ENCODE peak calls at places on chromosomes 4 and X, in nine cellular contexts. U is GDM1, H is OCI-M1, P is midbrain, N is MM.1S, J is EH, E is amniotic epithelial cell, S is C1 segment of cervical spinal cord, X is retina. T is an unnamed sample.

GRCh38 chrX:20067709-20068315 is 48.9 kb downstream of the MAP7D2 start:
- DNase-seq in N (no peak), H (peak; percentile 56), E (peak; percentile 81), P (no peak), S (peak; percentile 32), J (peak; percentile 86), X (no peak), U (no peak), T (peak; percentile 10)

GRCh38 chr4:158793021-158793420 is 24.2 kb downstream of the FNIP2 start:
- DNase-seq in J (peak; percentile 37), U (no peak), N (no peak), X (no peak), P (no peak), E (no peak), S (no peak), H (no peak), T (no peak)

GRCh38 chr4:145839151-145839550 is 99.5 kb downstream of the ZNF827 start:
- DNase-seq in X (no peak), E (peak; percentile 90), S (peak; percentile 58), J (no peak), P (peak; percentile 48), H (no peak), U (no peak), N (no peak), T (no peak)

GRCh38 chr4:83536649-83537352 is 893 bp downstream of the GPAT3 start:
- DNase-seq in S (no peak), H (no peak), X (no peak), U (no peak), J (no peak), E (no peak), P (no peak), N (no peak), T (peak; percentile 26)

GRCh38 chr4:8540072-8540471 is 40.1 kb upstream of the GPR78 start:
- DNase-seq in H (no peak), U (no peak), S (no peak), N (peak; percentile 26), J (no peak), P (no peak), E (peak; percentile 48), X (no peak), T (no peak)

GRCh38 chr4:123444298-123444731 is 47.7 kb downstream of the SPRY1 start:
- DNase-seq in S (peak; percentile 46), X (peak; percentile 75), E (peak; percentile 60), H (peak; percentile 95), U (peak; percentile 87), P (no peak), N (no peak), J (no peak), T (no peak)

GRCh38 chr4:17758459-17758858 is 23.0 kb downstream of the FAM184B start:
- DNase-seq in N (no peak), J (no peak), U (no peak), P (no peak), E (no peak), X (peak; percentile 59), H (no peak), S (no peak), T (no peak)

GRCh38 chr4:8289956-8290700 is 20.6 kb downstream of the HTRA3 start:
- DNase-seq in H (no peak), J (no peak), U (no peak), N (no peak), P (no peak), S (no peak), X (no peak), E (no peak), T (peak; percentile 6)

GRCh38 chrX:71515039-71515398 is 17.9 kb upstream of the OGT start:
- DNase-seq in P (no peak), S (no peak), U (no peak), N (no peak), E (peak; percentile 41), H (no peak), J (peak; percentile 36), X (no peak), T (peak; percentile 78)

GRCh38 chrX:71098302-71098701 is 2.7 kb downstream of the FOXO4 start:
- DNase-seq in J (peak; percentile 56), E (peak; percentile 44), X (no peak), H (peak; percentile 85), N (peak; percentile 55), U (peak; percentile 73), S (peak; percentile 39), P (peak; percentile 32), T (no peak)

GRCh38 chr4:1402021-1402515 is 4.2 kb downstream of the NKX1-1 start:
- DNase-seq in N (no peak), P (no peak), J (no peak), H (no peak), U (no peak), X (no peak), S (no peak), E (no peak), T (no peak)

GRCh38 chr4:165398570-165398969 is 19.8 kb downstream of the CPE start:
- DNase-seq in S (no peak), J (peak; percentile 3), E (peak; percentile 73), N (no peak), H (no peak), X (peak; percentile 78), P (peak; percentile 29), U (no peak), T (no peak)